ENCODE peak calls at places on chromosomes 12 and 14, in four cellular contexts. I, F, Y and G are unnamed samples.

GRCh38 chr14:71591929-71592328 is 340.3 kb upstream of the RGS6 start:
- DNase-seq in Y (no peak), F (no peak), I (peak), G (no peak)

GRCh38 chr14:100873083-100873482 is 30.4 kb downstream of the RTL1 start:
- DNase-seq in I (no peak), F (no peak), Y (no peak), G (no peak)

GRCh38 chr12:131943876-131944275 is 5.9 kb upstream of the EP400 start:
- DNase-seq in Y (no peak), I (no peak), F (no peak), G (no peak)

GRCh38 chr14:93537962-93538361 is 107.2 kb downstream of the UNC79 start:
- DNase-seq in F (no peak), I (no peak), Y (no peak), G (no peak)

GRCh38 chr12:127731657-127732056 is 535.3 kb upstream of the TMEM132C start:
- DNase-seq in I (no peak), Y (no peak), F (no peak), G (no peak)

GRCh38 chr12:27331299-27331926 is 1.2 kb upstream of the BMAL2 start:
- DNase-seq in I (peak), F (no peak), Y (no peak), G (peak)

GRCh38 chr12:133236144-133236543 is 467 bp upstream of the ANHX start:
- DNase-seq in F (no peak), Y (no peak), I (no peak), G (no peak)

GRCh38 chr14:99252940-99253868 is 18.8 kb downstream of the BCL11B start:
- DNase-seq in F (no peak), Y (no peak), I (no peak), G (no peak)

GRCh38 chr14:35534884-35535793 is 1.2 kb downstream of the INSM2 start:
- DNase-seq in Y (peak), F (peak), I (peak), G (peak)

GRCh38 chr12:85029456-85029855 is 6.6 kb downstream of the TSPAN19 start:
- DNase-seq in F (peak), I (peak), Y (no peak), G (peak)

GRCh38 chr12:80716711-80717469 is at the start of gene MYF5:
- DNase-seq in F (no peak), I (no peak), Y (no peak), G (no peak)

GRCh38 chr14:99249389-99249788 is 22.6 kb downstream of the BCL11B start:
- DNase-seq in F (no peak), Y (no peak), I (no peak), G (no peak)

GRCh38 chr12:80190001-80190400 is 90.7 kb downstream of the OTOGL start:
- DNase-seq in Y (no peak), I (no peak), F (no peak), G (no peak)

GRCh38 chr14:68232643-68233055 is 413.1 kb downstream of the RAD51B start:
- DNase-seq in Y (no peak), I (peak), F (no peak), G (peak)

GRCh38 chr12:53770281-53770680 is 18.5 kb upstream of the CISTR start:
- DNase-seq in I (peak), F (no peak), Y (no peak), G (no peak)

GRCh38 chr12:52207895-52208294 is 16.1 kb upstream of the KRT80 start:
- DNase-seq in I (peak), F (peak), Y (no peak), G (no peak)

GRCh38 chr14:51182166-51182565 is 57.9 kb upstream of the TMX1 start:
- DNase-seq in I (peak), Y (no peak), F (peak), G (no peak)

GRCh38 chr12:52162971-52163370 is 28.8 kb downstream of the KRT80 start:
- DNase-seq in Y (no peak), I (no peak), F (no peak), G (no peak)

GRCh38 chr12:43063642-43064041 is 474.1 kb upstream of the PRICKLE1 start:
- DNase-seq in Y (no peak), F (no peak), I (peak), G (no peak)

GRCh38 chr14:93976477-93977057 is at the start of gene ASB2:
- DNase-seq in F (no peak), Y (peak), I (no peak), G (no peak)

GRCh38 chr12:3962661-3963483 is 89.7 kb upstream of the PARP11 start:
- DNase-seq in F (no peak), I (no peak), Y (peak), G (no peak)

GRCh38 chr12:119158004-119158776 is 20.5 kb upstream of the HSPB8 start:
- DNase-seq in I (no peak), F (no peak), Y (no peak), G (no peak)

GRCh38 chr12:1797011-1797901 is 23.1 kb upstream of the LRTM2 start:
- DNase-seq in Y (peak), F (no peak), I (no peak), G (peak)

GRCh38 chr14:101707285-101707842 is 54.1 kb upstream of the PPP2R5C start:
- DNase-seq in I (peak), F (peak), Y (peak), G (peak)

GRCh38 chr12:67456281-67456918 is 187.2 kb downstream of the CAND1 start:
- DNase-seq in I (peak), Y (no peak), F (peak), G (no peak)

GRCh38 chr12:78209851-78210493 is 379.3 kb downstream of the NAV3 start:
- DNase-seq in I (peak), F (no peak), Y (no peak), G (no peak)

GRCh38 chr12:55713721-55714120 is 2.1 kb upstream of the BLOC1S1 start:
- DNase-seq in Y (no peak), F (no peak), I (peak), G (no peak)

GRCh38 chr12:58206876-58207275 is 265.5 kb downstream of the ATP23 start:
- DNase-seq in F (no peak), Y (no peak), I (no peak), G (no peak)

GRCh38 chr14:100761481-100761880 is 34.8 kb downstream of the DLK1 start:
- DNase-seq in Y (no peak), F (peak), I (peak), G (no peak)

GRCh38 chr14:57574617-57575288 is 81.1 kb upstream of the CCDC198 start:
- DNase-seq in Y (no peak), I (no peak), F (no peak), G (no peak)

GRCh38 chr12:46459111-46459510 is 86.5 kb upstream of the SLC38A2 start:
- DNase-seq in F (no peak), I (no peak), Y (no peak), G (no peak)

GRCh38 chr12:95380997-95381786 is 92.8 kb upstream of the METAP2 start:
- DNase-seq in Y (no peak), I (no peak), F (no peak), G (no peak)

GRCh38 chr12:49389092-49389703 is 21.9 kb downstream of the SPATS2 start:
- DNase-seq in F (no peak), Y (peak), I (no peak), G (peak)

GRCh38 chr14:21486640-21487087 is 9.7 kb downstream of the TOX4 start:
- DNase-seq in Y (no peak), I (peak), F (no peak), G (no peak)

GRCh38 chr14:103121846-103122577 is 1.2 kb upstream of the TNFAIP2 start:
- DNase-seq in F (peak), I (peak), Y (no peak), G (no peak)

GRCh38 chr12:752673-753400 is 458 bp downstream of the WNK1 start:
- DNase-seq in F (peak), I (peak), Y (peak), G (peak)

GRCh38 chr14:84409435-84409834 is 1120.5 kb upstream of the FLRT2 start:
- DNase-seq in F (no peak), Y (no peak), I (no peak), G (no peak)

GRCh38 chr14:24108336-24108874 is 6.2 kb upstream of the DCAF11 start:
- DNase-seq in Y (no peak), I (no peak), F (no peak), G (no peak)